ENCODE peak calls at places on chromosomes 11 and 22, in nine cellular contexts. I is tibial nerve, O is SK-N-SH, D is mesothelial cell of epicardium, M is brain microvascular endothelial cell, U is astrocyte of the cerebellum, B is kidney epithelial cell, K is uterus, L is endodermal cell. Y is an unnamed sample.
A peak's percentile ranks its signal among the peaks of the same experiment; 100 is the strongest.

GRCh38 chr11:45234306-45235006 is 51.7 kb downstream of the SYT13 start:
- DNase-seq in I (no peak), O (no peak), D (no peak), M (no peak), U (no peak), B (no peak), K (no peak), L (no peak), Y (no peak)

GRCh38 chr22:23152238-23153114 is 7.2 kb downstream of the RAB36 start:
- DNase-seq in I (no peak), O (no peak), D (no peak), M (no peak), U (no peak), B (no peak), K (no peak), L (no peak), Y (no peak)

GRCh38 chr11:96112192-96113099 is 188.5 kb upstream of the MTMR2 start:
- DNase-seq in I (no peak), O (no peak), D (no peak), M (no peak), U (no peak), B (no peak), K (no peak), L (no peak), Y (no peak)

GRCh38 chr11:112745958-112746357 is 215.3 kb upstream of the NCAM1 start:
- DNase-seq in I (no peak), O (no peak), D (no peak), M (no peak), U (no peak), B (no peak), K (no peak), L (no peak), Y (no peak)

GRCh38 chr22:39301108-39301507 is 18.3 kb downstream of the RPL3 start:
- DNase-seq in I (no peak), O (no peak), D (no peak), M (no peak), U (no peak), B (no peak), K (no peak), L (no peak), Y (no peak)

GRCh38 chr11:65558002-65558784 is at the start of gene LTBP3:
- DNase-seq in I (peak; percentile 70), O (peak; percentile 90), D (peak; percentile 82), M (peak; percentile 69), U (no peak), B (no peak), K (peak; percentile 86), L (peak; percentile 83), Y (no peak)

GRCh38 chr11:133134561-133135173 is 397.6 kb downstream of the OPCML start:
- DNase-seq in I (peak; percentile 33), O (peak; percentile 68), D (peak; percentile 76), M (peak; percentile 48), U (peak; percentile 2), B (peak; percentile 10), K (no peak), L (peak; percentile 94), Y (peak; percentile 7)

GRCh38 chr22:49934891-49935557 is 16.6 kb downstream of the CRELD2 start:
- DNase-seq in I (peak; percentile 78), O (peak; percentile 81), D (no peak), M (no peak), U (no peak), B (no peak), K (peak; percentile 87), L (peak; percentile 80), Y (no peak)

GRCh38 chr22:44448271-44448780 is 49.7 kb downstream of the RTL6 start:
- DNase-seq in I (peak; percentile 54), O (peak; percentile 49), D (no peak), M (peak; percentile 90), U (peak; percentile 93), B (peak; percentile 82), K (peak; percentile 77), L (peak; percentile 34), Y (peak; percentile 65)

GRCh38 chr11:62421996-62422395 is 3.2 kb downstream of the SCGB1A1 start:
- DNase-seq in I (no peak), O (no peak), D (no peak), M (no peak), U (no peak), B (no peak), K (peak; percentile 37), L (peak; percentile 36), Y (no peak)

GRCh38 chr22:47605441-47605840 is 843.0 kb downstream of the TBC1D22A start:
- DNase-seq in I (no peak), O (peak; percentile 62), D (peak; percentile 27), M (no peak), U (no peak), B (no peak), K (no peak), L (peak; percentile 13), Y (no peak)
- TF ChIP-seq CTCF in I (no peak), O (no peak), D (no peak), M (no peak), U (no peak), B (no peak), K (no peak), L (no peak), Y (no peak)

DNA sequence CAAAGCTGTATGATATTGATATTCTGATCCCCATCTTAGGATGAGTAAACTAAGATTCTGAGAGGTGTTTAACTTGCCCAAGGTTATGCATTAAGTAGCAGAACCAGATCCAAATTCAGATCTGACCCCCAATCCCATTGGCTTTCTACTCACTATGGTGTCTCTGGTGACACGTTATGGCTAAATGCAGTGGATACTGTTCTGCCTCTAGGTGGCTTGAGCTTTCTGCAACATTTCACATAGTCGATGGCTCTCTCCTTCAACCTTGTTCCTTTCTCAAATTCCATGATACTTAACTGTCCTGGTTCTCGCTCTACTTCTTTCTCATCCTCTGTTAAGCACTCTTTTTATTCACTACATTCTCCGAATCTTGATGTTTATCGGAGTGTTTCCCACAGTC is 9.4 kb downstream of the C11orf97 start:
- DNase-seq in I (no peak), O (no peak), D (no peak), M (peak; percentile 29), U (no peak), B (no peak), K (no peak), L (no peak), Y (no peak)
- TF ChIP-seq CTCF in I (no peak), O (peak; percentile 48), D (no peak), M (peak; percentile 73), U (peak; percentile 51), B (peak; percentile 24), K (no peak), L (peak; percentile 80), Y (peak; percentile 53)

GRCh38 chr11:123434262-123434661 is 4.2 kb downstream of the GRAMD1B start:
- DNase-seq in I (no peak), O (peak; percentile 30), D (no peak), M (no peak), U (no peak), B (no peak), K (no peak), L (peak; percentile 82), Y (no peak)
- TF ChIP-seq CTCF in I (no peak), O (peak; percentile 49), D (no peak), M (peak; percentile 49), U (peak; percentile 25), B (no peak), K (no peak), L (peak; percentile 66), Y (peak; percentile 33)

DNA sequence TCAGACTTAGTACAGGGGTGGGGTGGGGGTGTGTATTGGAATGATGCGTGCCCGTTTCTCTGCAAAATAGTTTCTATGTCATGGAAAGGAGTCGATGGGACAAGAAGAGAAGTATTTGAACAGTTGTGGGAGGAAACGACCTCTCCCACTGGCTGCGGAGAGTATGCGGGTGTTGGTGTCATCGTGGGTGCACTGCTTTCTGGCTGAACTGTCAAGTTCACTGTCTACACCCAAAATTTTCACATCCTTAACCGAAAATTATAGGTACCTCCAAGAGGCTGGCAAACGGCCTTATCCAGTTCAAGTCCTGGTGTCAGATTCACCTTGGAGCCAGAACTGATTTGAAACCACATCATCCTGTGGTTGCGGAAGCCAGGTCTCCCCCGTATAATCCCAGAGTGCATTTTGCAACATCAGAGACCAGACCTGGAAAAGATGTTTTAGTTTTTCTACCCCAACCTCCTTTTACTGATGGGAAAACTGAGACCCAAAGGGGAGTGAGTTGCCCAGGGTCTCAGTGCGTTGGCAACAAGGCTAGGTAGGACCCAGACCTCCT is 497 bp upstream of the SSRP1 start:
- DNase-seq in I (no peak), O (no peak), D (no peak), M (no peak), U (no peak), B (no peak), K (no peak), L (no peak), Y (no peak)
- TF ChIP-seq CTCF in I (no peak), O (no peak), D (no peak), M (no peak), U (no peak), B (no peak), K (no peak), L (no peak), Y (no peak)

GRCh38 chr11:95050595-95051202 is 1.5 kb downstream of the KDM4F start:
- DNase-seq in I (no peak), O (no peak), D (no peak), M (no peak), U (no peak), B (no peak), K (no peak), L (no peak), Y (no peak)
- TF ChIP-seq CTCF in I (no peak), O (no peak), D (no peak), M (no peak), U (no peak), B (no peak), K (no peak), L (no peak), Y (no peak)

GRCh38 chr11:36352919-36353318 is 56.8 kb downstream of the PRR5L start:
- DNase-seq in I (no peak), O (no peak), D (no peak), M (no peak), U (no peak), B (no peak), K (no peak), L (no peak), Y (no peak)
- TF ChIP-seq CTCF in I (no peak), O (no peak), D (no peak), M (no peak), U (no peak), B (no peak), K (no peak), L (no peak), Y (no peak)

DNA sequence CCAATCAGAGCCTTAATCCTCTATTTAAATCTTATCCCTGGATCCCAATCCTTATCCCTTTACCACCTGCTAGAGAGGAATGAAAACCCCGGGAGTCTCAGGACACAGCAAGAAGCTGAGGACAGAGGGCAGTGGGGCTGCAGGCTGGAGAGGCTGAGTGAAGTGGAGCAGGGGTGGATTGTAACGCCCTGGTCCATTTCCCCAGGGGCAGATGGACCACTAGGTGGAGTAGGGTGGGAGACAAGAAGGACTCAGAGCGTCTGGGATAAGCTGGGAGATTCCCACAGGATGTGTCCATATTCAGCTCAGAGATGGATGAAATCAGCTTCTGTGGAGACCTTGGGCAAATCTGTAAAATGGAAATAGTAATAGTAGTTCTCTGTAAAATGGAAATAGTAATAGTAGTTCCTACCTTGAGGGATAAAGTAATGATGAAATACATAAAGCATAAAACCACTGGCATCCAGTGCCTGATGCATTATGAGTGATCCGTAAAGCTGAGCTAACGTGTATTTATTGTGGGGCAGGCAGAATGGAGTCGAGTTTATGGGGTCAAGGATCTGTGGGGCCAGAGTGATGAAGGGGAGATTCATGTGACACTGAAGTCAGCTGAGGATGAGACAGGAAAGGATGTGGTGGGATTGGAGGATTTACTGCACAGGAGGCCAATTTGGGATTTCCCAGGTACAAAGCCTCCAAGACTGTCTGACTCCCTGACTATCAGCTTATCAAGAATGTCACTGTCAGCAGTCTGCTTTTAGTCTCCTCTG is 1.9 kb upstream of the ROBO4 start:
- DNase-seq in I (peak; percentile 2), O (peak; percentile 29), D (no peak), M (no peak), U (no peak), B (no peak), K (no peak), L (peak; percentile 66), Y (no peak)
- TF ChIP-seq CTCF in I (no peak), O (peak; percentile 34), D (no peak), M (peak; percentile 57), U (peak; percentile 40), B (peak; percentile 10), K (no peak), L (peak; percentile 59), Y (peak; percentile 27)